ENCODE peak calls at places on chromosomes 13 and 19, in five cellular contexts. L is right cardiac atrium, D is small intestine, G is ascending aorta, E is aorta. C is an unnamed sample.

GRCh38 chr19:13505761-13506549 is at the start of gene CACNA1A:
- DNase-seq in E (no peak), L (no peak), G (no peak), D (no peak), C (no peak)

GRCh38 chr19:31277516-31277915 is 71.7 kb downstream of the TSHZ3 start:
- DNase-seq in D (no peak), L (peak; percentile 18), E (peak; percentile 56), G (no peak), C (no peak)

GRCh38 chr13:91216928-91217700 is 130.4 kb upstream of the MIR17HG start:
- DNase-seq in E (no peak), D (no peak), L (no peak), G (no peak), C (no peak)

GRCh38 chr19:6481541-6482342 is at the start of gene DENND1C:
- DNase-seq in E (no peak), L (peak; percentile 77), G (no peak), D (peak; percentile 53), C (no peak)

GRCh38 chr19:46761418-46761831 is 15.2 kb upstream of the STRN4 start:
- DNase-seq in L (no peak), D (no peak), E (no peak), G (no peak), C (no peak)

GRCh38 chr13:21053231-21053630 is 8.2 kb downstream of the LATS2 start:
- DNase-seq in L (no peak), G (no peak), E (no peak), D (no peak), C (no peak)

GRCh38 chr19:32407004-32407992 is 1.7 kb downstream of the DPY19L3 start:
- DNase-seq in G (no peak), D (no peak), L (peak; percentile 64), E (no peak), C (no peak)

GRCh38 chr13:18943721-18944391 is 237.8 kb downstream of the TUBA3C start:
- DNase-seq in D (no peak), G (no peak), L (peak; percentile 56), E (no peak), C (no peak)

GRCh38 chr13:100409132-100409531 is 179.5 kb downstream of the GGACT start:
- DNase-seq in E (no peak), D (no peak), L (no peak), G (no peak), C (no peak)

GRCh38 chr19:21482863-21483276 is 22.5 kb upstream of the ZNF429 start:
- DNase-seq in G (peak; percentile 26), E (peak; percentile 87), L (peak; percentile 87), D (peak; percentile 3), C (no peak)

GRCh38 chr19:55376381-55376933 is at the start of gene TMEM190:
- DNase-seq in E (no peak), G (no peak), D (no peak), L (peak; percentile 52), C (no peak)

GRCh38 chr13:67048084-67048792 is 181.9 kb downstream of the PCDH9 start:
- DNase-seq in L (peak; percentile 34), E (no peak), G (no peak), D (no peak), C (no peak)

GRCh38 chr13:108496364-108497215 is 132.8 kb upstream of the MYO16 start:
- DNase-seq in E (no peak), G (no peak), D (no peak), L (no peak), C (no peak)

DNA sequence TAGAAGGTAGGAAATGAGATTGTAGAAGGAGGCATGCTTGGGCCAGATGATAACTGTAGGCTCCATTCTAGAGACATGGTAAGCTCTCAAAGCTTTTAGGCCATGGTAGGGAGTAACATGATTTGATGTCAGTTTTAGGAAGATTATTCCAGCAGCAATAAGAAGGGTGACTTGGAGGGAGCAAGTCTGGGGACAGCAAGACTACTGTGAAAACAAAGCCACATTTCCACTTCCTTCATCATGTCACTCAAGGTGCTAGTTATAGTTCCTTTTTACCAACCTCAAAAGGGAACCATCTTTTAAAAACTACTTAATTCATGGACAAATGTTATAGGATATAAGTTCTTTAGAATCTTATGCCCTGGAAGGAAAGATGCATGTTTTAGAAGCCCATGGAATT is 23.9 kb upstream of the WDFY2 start:
- DNase-seq in E (no peak), G (no peak), D (no peak), L (no peak), C (no peak)
- H3K27ac ChIP-seq in E (no peak overlapping the region), G (no peak overlapping the region), D (no peak overlapping the region), L (no peak overlapping the region), C (no peak overlapping the region)

GRCh38 chr19:16200038-16200775 is 2.5 kb downstream of the AP1M1 start:
- DNase-seq in D (peak; percentile 94), G (no peak), E (peak; percentile 75), L (no peak), C (no peak)
- H3K27ac ChIP-seq in D (peak overlapping the region; percentile 98), G (no peak overlapping the region), E (no peak overlapping the region), L (no peak overlapping the region), C (no peak overlapping the region)

GRCh38 chr19:2578391-2578826 is 102.5 kb downstream of the GADD45B start:
- DNase-seq in G (peak; percentile 10), L (peak; percentile 84), D (peak; percentile 24), E (peak; percentile 79), C (no peak)
- H3K27ac ChIP-seq in G (peak overlapping the region; percentile 84), L (peak overlapping the region; percentile 97), D (peak overlapping the region; percentile 80), E (peak overlapping the region; percentile 95), C (no peak overlapping the region)

GRCh38 chr13:112447761-112448603 is 71.8 kb downstream of the SPACA7 start:
- DNase-seq in G (no peak), D (peak; percentile 19), L (no peak), E (peak; percentile 65), C (no peak)
- H3K27ac ChIP-seq in G (no peak overlapping the region), D (no peak overlapping the region), L (no peak overlapping the region), E (no peak overlapping the region), C (no peak overlapping the region)

GRCh38 chr13:99310382-99311031 is 3.3 kb upstream of the GPR183 start:
- DNase-seq in D (no peak), G (no peak), L (no peak), E (no peak), C (no peak)

GRCh38 chr13:99311748-99312492 is 4.7 kb upstream of the GPR183 start:
- DNase-seq in D (no peak), G (no peak), E (no peak), L (no peak), C (no peak)

GRCh38 chr13:99312493-99312883 is 5.3 kb upstream of the GPR183 start:
- DNase-seq in E (no peak), L (peak; percentile 67), D (no peak), G (peak; percentile 44), C (no peak)

GRCh38 chr13:99313473-99313872 is 6.3 kb upstream of the GPR183 start:
- DNase-seq in L (no peak), D (no peak), G (no peak), E (no peak), C (no peak)

GRCh38 chr13:99311137-99311536 is 3.9 kb upstream of the GPR183 start:
- DNase-seq in G (no peak), L (no peak), E (no peak), D (no peak), C (no peak)
- H3K27ac ChIP-seq in G (peak overlapping the region; percentile 25), L (no peak overlapping the region), E (no peak overlapping the region), D (no peak overlapping the region), C (no peak overlapping the region)

GRCh38 chr13:98581971-98582702 is 5.2 kb upstream of the STK24 start:
- DNase-seq in G (no peak), E (no peak), L (no peak), D (no peak), C (no peak)
- H3K27ac ChIP-seq in G (peak overlapping the region; percentile 34), E (no peak overlapping the region), L (no peak overlapping the region), D (no peak overlapping the region), C (peak overlapping the region; percentile 35)

GRCh38 chr19:41551212-41551610 is 24.8 kb upstream of the CEACAM21 start:
- DNase-seq in D (no peak), E (no peak), G (no peak), L (no peak), C (no peak)
- H3K27ac ChIP-seq in D (peak overlapping the region; percentile 4), E (no peak overlapping the region), G (no peak overlapping the region), L (peak overlapping the region; percentile 36), C (no peak overlapping the region)

GRCh38 chr19:29724102-29724641 is 9.1 kb upstream of the C19orf12 start:
- DNase-seq in D (no peak), L (no peak), G (no peak), E (no peak), C (no peak)
- H3K27ac ChIP-seq in D (no peak overlapping the region), L (no peak overlapping the region), G (no peak overlapping the region), E (no peak overlapping the region), C (no peak overlapping the region)

GRCh38 chr19:38769635-38770211 is 3.6 kb downstream of the LGALS7 start:
- DNase-seq in E (peak; percentile 96), G (peak; percentile 60), D (peak; percentile 85), L (peak; percentile 97), C (no peak)

GRCh38 chr19:38778733-38779132 is 5.4 kb upstream of the LGALS7 start:
- DNase-seq in D (no peak), E (no peak), L (no peak), G (no peak), C (no peak)

GRCh38 chr19:38773469-38774177 is at the start of gene LGALS7:
- DNase-seq in G (no peak), L (no peak), D (no peak), E (no peak), C (no peak)

DNA sequence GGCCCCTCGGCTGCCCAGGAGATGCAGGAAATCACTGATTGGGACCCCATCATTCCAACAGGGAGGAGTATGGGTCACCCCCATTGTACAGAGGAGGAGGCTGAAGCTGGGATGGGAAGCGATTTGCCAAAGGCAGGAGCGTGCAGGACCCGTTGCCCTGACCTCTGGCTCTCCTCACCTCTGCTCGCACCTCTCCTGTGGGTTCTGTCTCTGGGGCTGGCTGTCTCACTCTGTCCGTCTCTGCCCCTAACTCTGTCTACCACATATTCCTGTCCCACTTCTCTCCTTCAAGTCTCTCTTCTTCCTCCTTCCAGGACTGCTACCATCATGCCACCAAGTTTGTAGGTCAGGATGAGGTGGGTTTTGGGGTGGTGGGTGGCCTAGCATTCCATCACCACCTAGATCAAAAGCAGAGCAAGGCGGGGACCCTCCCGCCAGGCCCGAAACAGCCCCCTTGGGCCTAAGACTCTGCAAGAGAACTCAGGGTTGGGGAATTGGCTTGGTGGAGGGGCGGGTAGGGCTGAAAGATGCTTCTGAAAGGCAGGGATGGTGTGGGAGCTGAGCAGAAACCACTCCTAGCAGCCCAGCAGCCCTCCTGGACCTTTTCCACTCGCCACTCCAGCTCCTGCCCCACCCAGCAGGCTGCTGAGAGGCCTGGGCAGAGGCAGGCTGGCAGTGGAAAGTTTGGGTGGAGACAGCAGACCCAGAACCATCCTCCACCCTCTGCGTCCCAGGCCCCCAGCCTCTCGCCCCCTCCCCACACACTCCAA is 1.0 kb upstream of the LGALS7 start:
- DNase-seq in L (no peak), E (no peak), D (no peak), G (no peak), C (no peak)
- H3K27ac ChIP-seq in L (no peak overlapping the region), E (no peak overlapping the region), D (no peak overlapping the region), G (no peak overlapping the region), C (no peak overlapping the region)

C was measured in SK-N-MC.